ENCODE peak calls at places on chromosomes 4 and X, in six cellular contexts. S is K562, X is GM12891, W is HepG2, J is GM12878, G is H1. R is an unnamed sample.

GRCh38 chr4:30719363-30720020 is 677 bp upstream of the PCDH7 start:
- DNase-seq in S (no peak), X (no peak), W (no peak), J (no peak), G (peak), R (peak)

GRCh38 chrX:27626066-27626465 is 35.9 kb downstream of the DCAF8L2 start:
- DNase-seq in S (no peak), X (no peak), W (no peak), J (no peak), G (no peak), R (no peak)

GRCh38 chr4:43550981-43551627 is 658.6 kb downstream of the GRXCR1 start:
- DNase-seq in S (no peak), X (no peak), W (no peak), J (no peak), G (no peak), R (no peak)

GRCh38 chr4:27861802-27862201 is 1001.2 kb downstream of the STIM2 start:
- DNase-seq in S (no peak), X (no peak), W (no peak), J (no peak), G (no peak), R (no peak)

GRCh38 chr4:70996014-70996353 is 2.5 kb downstream of the DCK start:
- DNase-seq in S (no peak), X (no peak), W (no peak), J (no peak), G (no peak), R (no peak)

GRCh38 chrX:41127476-41128192 is 42.4 kb downstream of the USP9X start:
- DNase-seq in S (no peak), X (no peak), W (no peak), J (no peak), G (no peak), R (no peak)

GRCh38 chr4:8771666-8772065 is 100.0 kb downstream of the HMX1 start:
- DNase-seq in S (no peak), X (no peak), W (no peak), J (no peak), G (no peak), R (no peak)

GRCh38 chr4:179595671-179596410 is 2153.6 kb upstream of the AGA start:
- DNase-seq in S (no peak), X (no peak), W (no peak), J (no peak), G (no peak), R (no peak)

GRCh38 chrX:53280703-53281320 is 572 bp downstream of the IQSEC2 start:
- DNase-seq in S (no peak), X (no peak), W (no peak), J (no peak), G (no peak), R (no peak)

GRCh38 chr4:16569790-16570189 is 328.7 kb downstream of the LDB2 start:
- DNase-seq in S (no peak), X (no peak), W (no peak), J (no peak), G (no peak), R (no peak)

GRCh38 chr4:90597927-90598326 is 470.7 kb downstream of the CCSER1 start:
- DNase-seq in S (no peak), X (no peak), W (no peak), J (no peak), G (no peak), R (no peak)

GRCh38 chrX:39819921-39820849 is 277.6 kb downstream of the BCOR start:
- DNase-seq in S (no peak), X (no peak), W (no peak), J (no peak), G (no peak), R (peak)

GRCh38 chrX:85244411-85245210 is 820 bp downstream of the ZNF711 start:
- DNase-seq in S (peak), X (no peak), W (no peak), J (no peak), G (peak), R (no peak)

GRCh38 chr4:99447079-99447478 is 11.9 kb upstream of the ADH7 start:
- DNase-seq in S (no peak), X (no peak), W (no peak), J (peak), G (no peak), R (no peak)

GRCh38 chrX:38382663-38383062 is 30.3 kb downstream of the OTC start:
- DNase-seq in S (no peak), X (no peak), W (no peak), J (no peak), G (no peak), R (no peak)

GRCh38 chr4:17492058-17492741 is 19.7 kb downstream of the QDPR start:
- DNase-seq in S (no peak), X (no peak), W (no peak), J (no peak), G (no peak), R (no peak)

GRCh38 chr4:185318679-185319078 is 77.0 kb downstream of the LRP2BP start:
- DNase-seq in S (peak), X (no peak), W (peak), J (no peak), G (no peak), R (no peak)

GRCh38 chr4:112031712-112032328 is 113.4 kb upstream of the FAM241A start:
- DNase-seq in S (peak), X (peak), W (peak), J (peak), G (no peak), R (no peak)

GRCh38 chr4:89836031-89836777 is 757 bp downstream of the SNCA start:
- DNase-seq in S (peak), X (no peak), W (no peak), J (no peak), G (peak), R (no peak)

GRCh38 chr4:86831262-86832090 is 17.7 kb downstream of the SLC10A6 start:
- DNase-seq in S (no peak), X (no peak), W (peak), J (no peak), G (no peak), R (no peak)

GRCh38 chr4:14022428-14022827 is 394.9 kb upstream of the BOD1L1 start:
- DNase-seq in S (no peak), X (no peak), W (no peak), J (no peak), G (no peak), R (no peak)

GRCh38 chr4:87410669-87411068 is 11.7 kb upstream of the NUDT9 start:
- DNase-seq in S (no peak), X (no peak), W (no peak), J (no peak), G (no peak), R (no peak)

GRCh38 chrX:123080065-123080464 is 104.0 kb upstream of the GRIA3 start:
- DNase-seq in S (no peak), X (no peak), W (no peak), J (no peak), G (no peak), R (no peak)

GRCh38 chr4:182337366-182337765 is 94.2 kb downstream of the TENM3 start:
- DNase-seq in S (no peak), X (no peak), W (no peak), J (no peak), G (no peak), R (no peak)

GRCh38 chr4:109412805-109413204 is 20.8 kb upstream of the SEC24B start:
- DNase-seq in S (no peak), X (no peak), W (no peak), J (no peak), G (no peak), R (no peak)

GRCh38 chrX:73851014-73852009 is 288.3 kb downstream of the CHIC1 start:
- DNase-seq in S (peak), X (no peak), W (no peak), J (peak), G (no peak), R (peak)

GRCh38 chrX:19556202-19556601 is 40.9 kb upstream of the MAP3K15 start:
- DNase-seq in S (no peak), X (no peak), W (no peak), J (no peak), G (no peak), R (no peak)

GRCh38 chr4:186144596-186145569 is 40.4 kb downstream of the FAM149A start:
- DNase-seq in S (no peak), X (peak), W (no peak), J (no peak), G (peak), R (no peak)

GRCh38 chr4:47705326-47705981 is 132.4 kb downstream of the CORIN start:
- DNase-seq in S (peak), X (peak), W (peak), J (no peak), G (no peak), R (no peak)

GRCh38 chr4:100162027-100162685 is 28.1 kb downstream of the DDIT4L start:
- DNase-seq in S (no peak), X (no peak), W (no peak), J (peak), G (no peak), R (no peak)

GRCh38 chrX:129566081-129566480 is 26.0 kb downstream of the OCRL start:
- DNase-seq in S (no peak), X (no peak), W (no peak), J (no peak), G (no peak), R (no peak)

GRCh38 chrX:110966839-110967238 is 129.2 kb upstream of the PAK3 start:
- DNase-seq in S (no peak), X (no peak), W (peak), J (no peak), G (no peak), R (no peak)

GRCh38 chrX:123745511-123745910 is 12.7 kb upstream of the THOC2 start:
- DNase-seq in S (no peak), X (no peak), W (no peak), J (no peak), G (no peak), R (no peak)

GRCh38 chr4:111781611-111782010 is 363.6 kb upstream of the FAM241A start:
- DNase-seq in S (no peak), X (no peak), W (peak), J (no peak), G (no peak), R (no peak)

GRCh38 chr4:15765910-15766703 is 12.0 kb upstream of the CD38 start:
- DNase-seq in S (no peak), X (no peak), W (no peak), J (no peak), G (no peak), R (no peak)

GRCh38 chrX:48854898-48855297 is 19.5 kb upstream of the PCSK1N start:
- DNase-seq in S (no peak), X (no peak), W (peak), J (no peak), G (no peak), R (no peak)

GRCh38 chr4:76614589-76614988 is 179.6 kb downstream of the SHROOM3 start:
- DNase-seq in S (no peak), X (no peak), W (no peak), J (no peak), G (no peak), R (no peak)

GRCh38 chr4:53196195-53196641 is 169.6 kb downstream of the SCFD2 start:
- DNase-seq in S (no peak), X (no peak), W (no peak), J (no peak), G (no peak), R (no peak)
- TF ChIP-seq TAF1 in S (no peak), X (no peak), W (no peak), J (no peak), G (no peak), R (no peak)

GRCh38 chrX:154799554-154800348 is 5.5 kb downstream of the MPP1 start:
- DNase-seq in S (no peak), X (no peak), W (peak), J (no peak), G (no peak), R (no peak)
- TF ChIP-seq POLR2A in S (peak), X (no peak), W (no peak), J (no peak), G (no peak), R (no peak)

GRCh38 chr4:156941940-156942548 is 29.6 kb downstream of the PDGFC start:
- DNase-seq in S (no peak), X (no peak), W (peak), J (no peak), G (no peak), R (no peak)
- TF ChIP-seq POLR2AphosphoS5 in S (no peak), X (no peak), W (no peak), J (no peak), G (no peak), R (no peak)

GRCh38 chrX:17499512-17499911 is 124.5 kb downstream of the NHS start:
- DNase-seq in S (no peak), X (no peak), W (no peak), J (no peak), G (no peak), R (no peak)

GRCh38 chrX:17495052-17495451 is 120.1 kb downstream of the NHS start:
- DNase-seq in S (no peak), X (no peak), W (peak), J (no peak), G (no peak), R (no peak)

GRCh38 chrX:17497193-17497592 is 122.2 kb downstream of the NHS start:
- DNase-seq in S (no peak), X (no peak), W (no peak), J (no peak), G (no peak), R (no peak)

GRCh38 chrX:17496407-17496806 is 121.4 kb downstream of the NHS start:
- DNase-seq in S (no peak), X (no peak), W (no peak), J (no peak), G (no peak), R (no peak)

DNA sequence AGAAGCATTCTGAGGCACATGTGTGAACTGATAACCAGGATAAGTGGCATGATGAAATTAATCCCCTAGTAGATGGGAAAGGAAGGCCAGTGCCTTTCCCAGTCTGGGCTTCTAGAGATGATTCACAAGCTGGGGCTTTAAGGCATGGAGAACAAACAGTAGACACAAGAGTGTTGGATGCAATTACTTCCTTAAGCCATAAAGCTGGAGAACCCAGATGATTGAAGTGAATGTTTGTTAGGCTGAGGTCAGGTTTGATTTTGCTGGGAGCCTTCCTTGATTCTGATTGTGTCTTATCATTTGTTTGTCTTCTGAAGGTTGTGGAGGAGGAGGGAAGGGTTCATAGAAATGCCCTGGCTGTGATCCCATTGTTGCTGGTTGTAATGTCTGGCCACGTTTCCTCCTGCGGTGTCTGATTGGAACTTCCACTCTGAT is 125.2 kb downstream of the NHS start:
- DNase-seq in S (no peak), X (no peak), W (no peak), J (no peak), G (no peak), R (no peak)
- TF ChIP-seq TAF1 in S (no peak), X (no peak), W (no peak), J (no peak), G (no peak), R (no peak)

GRCh38 chr4:153465583-153465921 is 608 bp upstream of the TMEM131L start:
- DNase-seq in S (peak), X (peak), W (peak), J (no peak), G (peak), R (no peak)

GRCh38 chr4:153467154-153467896 is 1.2 kb downstream of the TMEM131L start:
- DNase-seq in S (peak), X (peak), W (peak), J (peak), G (peak), R (peak)

GRCh38 chr4:153465145-153465544 is 1.0 kb upstream of the TMEM131L start:
- DNase-seq in S (no peak), X (no peak), W (no peak), J (no peak), G (no peak), R (no peak)

GRCh38 chr4:153466637-153467153 is 535 bp downstream of the TMEM131L start:
- DNase-seq in S (no peak), X (no peak), W (no peak), J (no peak), G (no peak), R (no peak)

DNA sequence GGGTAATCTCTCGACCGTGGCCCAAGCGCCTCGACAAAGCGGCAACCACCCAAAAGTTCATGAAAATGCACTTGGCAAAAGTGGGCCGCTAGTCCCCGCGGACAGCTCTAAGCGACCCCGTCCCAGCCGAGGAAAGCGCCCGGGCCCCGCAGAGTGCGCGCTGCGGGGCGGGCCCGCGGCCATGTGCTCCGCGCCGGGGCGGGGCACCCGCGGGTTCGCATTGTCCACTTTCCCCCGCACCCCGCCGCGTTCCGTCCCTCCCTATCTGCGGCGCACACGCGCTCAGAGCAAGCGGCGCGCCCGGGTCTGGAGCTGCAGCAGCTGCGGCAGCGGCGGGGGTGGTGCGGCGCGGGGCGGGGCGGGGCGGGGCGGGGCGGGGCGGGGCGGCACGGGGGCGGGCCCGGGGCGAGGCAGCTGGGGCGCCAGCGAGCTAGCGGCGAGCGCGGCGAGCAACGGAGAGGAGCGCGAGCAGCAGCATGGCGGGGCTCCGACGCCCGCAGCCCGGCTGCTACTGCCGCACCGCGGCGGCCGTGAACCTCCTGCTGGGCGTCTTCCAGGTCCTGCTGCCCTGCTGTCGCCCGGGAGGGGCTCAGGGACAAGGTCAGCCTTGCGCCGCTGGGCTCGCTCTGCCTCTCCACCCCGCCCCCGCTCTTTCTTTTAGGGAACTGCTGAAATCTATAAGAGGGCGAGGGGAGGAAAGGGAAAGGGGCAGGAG is at the start of gene TMEM131L:
- DNase-seq in S (peak), X (peak), W (peak), J (no peak), G (peak), R (peak)
- TF ChIP-seq POLR2A in S (peak), X (peak), W (peak), J (peak), G (peak), R (peak)

R was measured in GM12892.